ENCODE peak calls at places on chromosomes 7 and 10, in five cellular contexts. G is psoas muscle; C is fibroblast of the conjunctiva; E is activated naive CD4-positive, alpha-beta T cell treated with anti-CD3 and anti-CD28 coated beads for 36 hours; S is CD4-positive, alpha-beta T cell. N is an unnamed sample.
A peak's percentile ranks its signal among the peaks of the same experiment; 100 is the strongest.

GRCh38 chr10:122461367-122461728 is at the start of gene HTRA1:
- DNase-seq in G (peak; percentile 84), E (no peak), S (no peak), C (peak; percentile 55), N (no peak)

GRCh38 chr7:33250421-33250827 is 121.1 kb downstream of the BBS9 start:
- DNase-seq in C (peak; percentile 70), E (no peak), G (no peak), S (no peak), N (no peak)

GRCh38 chr10:100345570-100346330 is 1.3 kb upstream of the SCD start:
- DNase-seq in G (no peak), S (no peak), C (peak; percentile 48), E (no peak), N (no peak)

GRCh38 chr7:155377837-155378579 is 79.9 kb upstream of the EN2 start:
- DNase-seq in G (peak; percentile 51), S (no peak), E (no peak), C (no peak), N (no peak)

GRCh38 chr10:125343118-125343752 is 182.9 kb upstream of the CTBP2 start:
- DNase-seq in S (no peak), E (peak; percentile 11), G (no peak), C (peak; percentile 8), N (no peak)

GRCh38 chr7:147658392-147658791 is 932.2 kb upstream of the C7orf33 start:
- DNase-seq in S (no peak), E (no peak), G (no peak), C (no peak), N (no peak)

GRCh38 chr7:156143683-156144082 is 331.4 kb upstream of the SHH start:
- DNase-seq in G (no peak), E (no peak), C (no peak), S (no peak), N (no peak)

GRCh38 chr7:12030116-12030515 is 181.0 kb upstream of the TMEM106B start:
- DNase-seq in E (no peak), C (no peak), G (no peak), S (no peak), N (no peak)

GRCh38 chr10:74445493-74445892 is 294.5 kb downstream of the ADK start:
- DNase-seq in C (no peak), E (no peak), S (no peak), G (no peak), N (no peak)